ENCODE peak calls at places on chromosome 6, in four cellular contexts. F is NCI-H1092, E is astrocyte of the spinal cord, T is T-helper 2 cell. I is an unnamed sample.

GRCh38 chr6:98037571-98037970 is 754.6 kb upstream of the MMS22L start:
- DNase-seq in T (no peak), E (no peak), F (no peak), I (no peak)

GRCh38 chr6:6969761-6970223 is 138.0 kb upstream of the RREB1 start:
- DNase-seq in F (no peak), T (no peak), E (no peak), I (peak; percentile 54)

GRCh38 chr6:116152620-116153019 is 26.7 kb upstream of the COL10A1 start:
- DNase-seq in E (no peak), T (no peak), F (no peak), I (no peak)

GRCh38 chr6:144785056-144785455 is 499.9 kb downstream of the UTRN start:
- DNase-seq in F (no peak), T (no peak), E (no peak), I (no peak)

GRCh38 chr6:77011929-77012545 is 451.3 kb downstream of the HTR1B start:
- DNase-seq in E (no peak), F (no peak), T (no peak), I (no peak)

GRCh38 chr6:104887350-104887749 is 27.6 kb upstream of the HACE1 start:
- DNase-seq in F (no peak), T (no peak), E (peak; percentile 41), I (no peak)

GRCh38 chr6:20827798-20828197 is 293.5 kb downstream of the CDKAL1 start:
- DNase-seq in T (no peak), E (peak; percentile 72), F (no peak), I (no peak)

GRCh38 chr6:148608211-148608951 is 138.4 kb upstream of the UST start:
- DNase-seq in E (peak; percentile 28), F (no peak), T (no peak), I (no peak)

GRCh38 chr6:130720076-130720475 is 107.1 kb upstream of the SMLR1 start:
- DNase-seq in T (no peak), F (no peak), E (no peak), I (no peak)

GRCh38 chr6:134503542-134504281 is 185.8 kb upstream of the SGK1 start:
- DNase-seq in E (no peak), T (no peak), F (no peak), I (no peak)

GRCh38 chr6:162497371-162497770 is 230.2 kb downstream of the PRKN start:
- DNase-seq in F (no peak), E (no peak), T (no peak), I (no peak)

GRCh38 chr6:46635462-46635861 is 17.2 kb downstream of the CYP39A1 start:
- DNase-seq in E (no peak), T (no peak), F (no peak), I (no peak)

GRCh38 chr6:68746376-68746775 is 111.3 kb downstream of the ADGRB3 start:
- DNase-seq in T (no peak), E (no peak), F (no peak), I (no peak)

GRCh38 chr6:117890172-117890571 is 16.9 kb upstream of the SLC35F1 start:
- DNase-seq in F (no peak), T (no peak), E (no peak), I (no peak)

GRCh38 chr6:1641391-1641790 is 31.7 kb downstream of the FOXC1 start:
- DNase-seq in F (no peak), T (no peak), E (no peak), I (no peak)

GRCh38 chr6:139605350-139605749 is 230.9 kb upstream of the CITED2 start:
- DNase-seq in T (no peak), E (peak; percentile 88), F (no peak), I (no peak)

GRCh38 chr6:11367638-11368199 is 135.3 kb upstream of the NEDD9 start:
- DNase-seq in T (no peak), E (peak; percentile 42), F (no peak), I (no peak)

GRCh38 chr6:34791164-34791841 is 580 bp upstream of the BLTP3A start:
- DNase-seq in T (peak; percentile 19), E (peak; percentile 25), F (peak; percentile 29), I (no peak)

GRCh38 chr6:20479075-20479871 is 55.0 kb upstream of the CDKAL1 start:
- DNase-seq in E (no peak), T (no peak), F (no peak), I (no peak)

GRCh38 chr6:5213851-5214507 is 46.8 kb downstream of the LYRM4 start:
- DNase-seq in F (no peak), E (peak; percentile 44), T (no peak), I (no peak)

GRCh38 chr6:134802426-134803058 is 147.4 kb downstream of the ALDH8A1 start:
- DNase-seq in F (no peak), E (peak; percentile 33), T (no peak), I (no peak)

GRCh38 chr6:95133578-95133977 is 443.8 kb upstream of the MANEA start:
- DNase-seq in E (peak; percentile 18), F (no peak), T (no peak), I (no peak)

GRCh38 chr6:169575365-169575764 is 126.5 kb downstream of the WDR27 start:
- DNase-seq in F (no peak), T (no peak), E (no peak), I (no peak)